ENCODE peak calls at places on chromosome 13, in seven cellular contexts. V, N, J, F, T, A and D are unnamed samples.

GRCh38 chr13:24027494-24027893 is 130.2 kb upstream of the C1QTNF9B start:
- DNase-seq in V (no peak), A (no peak), N (no peak), J (no peak), F (no peak), T (no peak), D (no peak)

GRCh38 chr13:98802999-98803666 is 50.7 kb upstream of the SLC15A1 start:
- DNase-seq in N (no peak), J (no peak), T (no peak), A (no peak), V (no peak), F (no peak), D (no peak)

GRCh38 chr13:31859546-31859945 is 120.2 kb downstream of the RXFP2 start:
- DNase-seq in N (no peak), J (no peak), T (no peak), A (no peak), F (no peak), V (peak), D (no peak)

GRCh38 chr13:95300625-95301134 is 571 bp downstream of the ABCC4 start:
- DNase-seq in J (peak), N (peak), T (peak), F (peak), V (peak), A (peak), D (peak)

GRCh38 chr13:98834254-98834960 is 81.9 kb upstream of the SLC15A1 start:
- DNase-seq in J (peak), T (no peak), V (no peak), A (no peak), N (no peak), F (no peak), D (no peak)

GRCh38 chr13:32947886-32948285 is 68.3 kb upstream of the KL start:
- DNase-seq in N (no peak), J (no peak), A (no peak), T (no peak), V (peak), F (no peak), D (no peak)

GRCh38 chr13:99971576-99972189 is at the start of gene ZIC5:
- DNase-seq in J (no peak), V (no peak), T (no peak), N (peak), F (peak), A (no peak), D (no peak)

GRCh38 chr13:28636677-28637317 is 22.1 kb upstream of the POMP start:
- DNase-seq in F (peak), N (peak), J (peak), T (peak), A (no peak), V (peak), D (peak)

GRCh38 chr13:27789495-27790303 is 2.6 kb upstream of the GSX1 start:
- DNase-seq in V (no peak), J (no peak), T (no peak), A (no peak), N (no peak), F (peak), D (no peak)

GRCh38 chr13:75135325-75135825 is 346.6 kb downstream of the TBC1D4 start:
- DNase-seq in J (peak), A (no peak), F (no peak), N (peak), T (no peak), V (no peak), D (no peak)

GRCh38 chr13:33281951-33282595 is 3.5 kb downstream of the STARD13 start:
- DNase-seq in F (no peak), V (no peak), T (no peak), A (no peak), N (peak), J (peak), D (no peak)

GRCh38 chr13:51881296-51881695 is 19.5 kb downstream of the CCDC70 start:
- DNase-seq in V (no peak), T (no peak), A (no peak), J (no peak), N (no peak), F (no peak), D (no peak)

GRCh38 chr13:79185580-79185979 is 220.5 kb downstream of the RBM26 start:
- DNase-seq in A (no peak), F (no peak), N (no peak), T (no peak), J (no peak), V (no peak), D (no peak)

GRCh38 chr13:111206148-111206547 is 91.0 kb downstream of the ARHGEF7 start:
- DNase-seq in T (no peak), F (no peak), N (no peak), A (no peak), V (no peak), J (no peak), D (no peak)

GRCh38 chr13:45063261-45063870 is 56.9 kb upstream of the GTF2F2 start:
- DNase-seq in N (peak), T (no peak), A (no peak), V (no peak), J (no peak), F (no peak), D (no peak)

GRCh38 chr13:77430377-77430951 is 103.6 kb upstream of the MYCBP2 start:
- DNase-seq in F (no peak), T (no peak), N (no peak), A (no peak), V (no peak), J (no peak), D (no peak)

GRCh38 chr13:79445968-79446645 is 34.8 kb upstream of the NDFIP2 start:
- DNase-seq in V (no peak), A (no peak), N (no peak), F (no peak), T (no peak), J (no peak), D (no peak)

GRCh38 chr13:81773263-81773662 is 1432.3 kb upstream of the SPRY2 start:
- DNase-seq in J (no peak), T (no peak), A (no peak), F (no peak), N (no peak), V (no peak), D (no peak)

GRCh38 chr13:31444266-31444862 is 244.6 kb downstream of the B3GLCT start:
- DNase-seq in T (no peak), N (no peak), J (no peak), V (no peak), A (peak), F (no peak), D (no peak)

GRCh38 chr13:51644649-51645048 is 60.4 kb downstream of the WDFY2 start:
- DNase-seq in V (no peak), T (no peak), J (peak), F (no peak), A (no peak), N (peak), D (no peak)

GRCh38 chr13:46736568-46736967 is 60.4 kb downstream of the ESD start:
- DNase-seq in F (no peak), T (no peak), N (no peak), A (no peak), J (no peak), V (no peak), D (no peak)

GRCh38 chr13:44974056-44974798 is 15.0 kb downstream of the NUFIP1 start:
- DNase-seq in F (no peak), T (no peak), A (no peak), J (no peak), V (no peak), N (peak), D (no peak)

GRCh38 chr13:42970824-42971669 is 21.0 kb downstream of the EPSTI1 start:
- DNase-seq in A (no peak), T (peak), V (peak), F (peak), J (peak), N (peak), D (no peak)

GRCh38 chr13:20291037-20291436 is 58.9 kb upstream of the GJB6 start:
- DNase-seq in V (no peak), J (no peak), F (no peak), A (no peak), T (peak), N (no peak), D (no peak)

GRCh38 chr13:20297181-20297580 is 65.1 kb upstream of the GJB6 start:
- DNase-seq in F (no peak), N (no peak), J (peak), A (no peak), V (no peak), T (no peak), D (no peak)

GRCh38 chr13:20295956-20296355 is 63.8 kb upstream of the GJB6 start:
- DNase-seq in F (no peak), A (no peak), N (no peak), J (no peak), V (no peak), T (no peak), D (no peak)

GRCh38 chr13:20291675-20292074 is 59.6 kb upstream of the GJB6 start:
- DNase-seq in F (no peak), V (no peak), T (no peak), A (no peak), N (no peak), J (no peak), D (no peak)

DNA sequence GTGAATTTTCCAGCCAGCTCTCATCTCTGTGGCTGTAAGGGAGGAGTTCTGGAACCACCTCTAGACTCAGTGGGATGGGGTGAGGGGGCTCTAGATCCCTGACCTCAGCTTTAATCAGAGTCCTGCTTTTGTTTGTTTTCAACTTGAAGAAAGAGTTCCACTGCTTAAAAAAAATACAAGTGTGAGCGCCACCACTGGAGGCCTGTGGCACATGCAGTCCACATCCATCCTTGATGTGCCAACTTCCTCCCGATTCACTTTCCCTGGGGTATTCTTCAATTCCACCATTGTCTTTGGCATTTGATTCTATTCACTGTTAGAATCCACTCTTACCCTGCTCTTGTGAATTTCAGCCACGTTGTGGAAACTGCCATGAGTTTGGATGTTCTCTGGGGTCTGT is 62.4 kb upstream of the GJB6 start:
- DNase-seq in F (no peak), A (no peak), V (no peak), T (no peak), J (no peak), N (no peak), D (no peak)
- TF ChIP-seq CTCF in F (no peak), A (no peak), V (no peak), T (no peak), J (no peak), N (no peak), D (no peak)

DNA sequence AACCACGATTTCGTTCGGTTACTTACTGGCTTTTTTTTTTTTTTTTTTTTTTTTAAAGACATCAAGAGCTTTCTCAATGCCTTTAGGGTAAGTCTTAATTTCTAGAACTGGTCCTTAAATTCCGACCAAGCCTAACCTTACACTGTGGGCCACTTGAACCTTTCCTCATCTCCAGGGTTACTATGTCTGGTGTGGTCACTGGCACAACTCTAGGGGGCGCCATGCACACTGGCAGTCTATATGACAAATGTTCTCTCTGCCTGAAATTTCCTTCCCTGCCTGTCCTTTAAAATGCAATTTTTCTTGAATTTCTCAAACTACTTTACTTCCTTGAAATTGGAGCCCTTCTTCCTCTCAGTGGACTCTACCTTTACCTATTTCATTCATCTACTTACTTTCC is 227.4 kb downstream of the KLF5 start:
- DNase-seq in V (no peak), J (no peak), N (no peak), T (no peak), F (no peak), A (no peak), D (no peak)
- TF ChIP-seq CTCF in V (no peak), J (no peak), N (no peak), T (no peak), F (no peak), A (no peak), D (no peak)

GRCh38 chr13:106383791-106384190 is 151.7 kb downstream of the EFNB2 start:
- DNase-seq in A (no peak), J (no peak), F (no peak), V (no peak), T (no peak), N (no peak), D (no peak)

GRCh38 chr13:106381083-106381482 is 154.4 kb downstream of the EFNB2 start:
- DNase-seq in F (no peak), J (no peak), V (no peak), A (no peak), T (no peak), N (peak), D (no peak)

GRCh38 chr13:106384516-106384915 is 150.9 kb downstream of the EFNB2 start:
- DNase-seq in N (no peak), A (no peak), J (no peak), F (no peak), V (no peak), T (no peak), D (no peak)

GRCh38 chr13:106385669-106386068 is 149.8 kb downstream of the EFNB2 start:
- DNase-seq in F (no peak), N (no peak), V (no peak), A (no peak), T (no peak), J (no peak), D (no peak)

GRCh38 chr13:106382569-106382968 is 152.9 kb downstream of the EFNB2 start:
- DNase-seq in A (no peak), N (no peak), F (no peak), V (no peak), T (no peak), J (no peak), D (no peak)
- TF ChIP-seq CTCF in A (no peak), N (no peak), F (no peak), V (peak), T (no peak), J (no peak), D (no peak)

DNA sequence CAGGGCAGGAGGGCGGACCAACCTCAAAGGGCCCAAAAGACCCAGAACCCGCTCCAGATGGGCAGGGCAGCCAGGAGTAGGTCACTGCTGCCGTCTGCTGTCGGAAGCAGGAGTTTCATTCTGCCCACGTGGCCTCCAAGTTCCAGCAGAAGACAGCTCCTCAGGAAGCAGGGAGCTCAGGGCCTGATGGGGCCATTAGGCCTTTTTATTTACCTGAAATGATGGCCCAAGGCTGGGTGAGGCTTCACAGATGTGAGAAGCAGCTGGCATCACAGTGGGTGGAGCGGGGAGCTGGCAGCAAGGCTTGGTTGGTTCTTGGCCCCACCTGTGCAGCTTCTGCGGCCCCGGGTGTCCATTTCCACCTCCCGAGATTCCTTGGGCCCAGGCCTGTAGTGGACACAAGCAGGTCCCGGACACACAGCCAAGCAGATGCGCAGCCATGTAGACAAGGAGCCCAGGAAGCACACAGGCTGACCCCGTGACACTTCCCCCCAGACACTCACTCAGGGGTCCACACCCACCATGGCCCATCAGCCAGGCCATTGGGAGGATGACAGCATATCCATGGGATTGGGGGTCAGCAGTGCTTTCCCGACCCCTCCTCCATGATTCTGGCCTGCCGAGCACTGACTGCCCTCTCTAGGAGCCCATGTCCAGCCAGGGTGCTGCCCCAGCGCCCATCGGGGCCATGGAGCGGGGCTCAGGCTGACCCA is 26.4 kb downstream of the C13orf46 start:
- DNase-seq in N (no peak), V (no peak), J (peak), F (no peak), T (peak), A (peak), D (peak)
- TF ChIP-seq CTCF in N (peak), V (peak), J (peak), F (no peak), T (peak), A (peak), D (peak)

DNA sequence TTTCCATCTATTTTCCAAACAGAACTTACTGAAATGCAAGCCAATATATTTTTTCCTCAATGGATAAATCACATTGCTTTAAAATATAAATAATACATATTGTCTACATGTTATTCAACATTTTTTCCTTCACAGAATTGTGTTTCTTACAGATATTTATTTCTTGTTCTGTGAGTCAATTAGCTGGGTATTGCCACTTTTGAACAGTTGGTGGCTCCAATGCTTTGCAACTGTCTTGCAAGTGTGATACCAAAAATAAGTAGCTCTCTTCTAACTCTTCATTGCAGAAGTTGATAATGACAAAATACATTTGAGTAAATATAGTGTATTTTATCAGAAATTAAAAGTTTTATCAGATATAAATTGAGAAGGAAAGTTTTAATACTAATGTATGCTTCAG is 17.1 kb upstream of the GPC5 start:
- DNase-seq in N (peak), F (no peak), T (no peak), J (no peak), V (peak), A (no peak), D (no peak)
- TF ChIP-seq CTCF in N (peak), F (peak), T (no peak), J (peak), V (peak), A (no peak), D (no peak)

GRCh38 chr13:87669379-87669978 is 1.7 kb upstream of the SLITRK5 start:
- DNase-seq in J (no peak), A (no peak), V (peak), F (no peak), N (peak), T (no peak), D (no peak)
- TF ChIP-seq CTCF in J (peak), A (no peak), V (peak), F (peak), N (peak), T (peak), D (no peak)